ENCODE peak calls at places on chromosomes 11 and 22, in four cellular contexts. One of them, this sample, is unnamed.

GRCh38 chr22:39545310-39546063 is 12.9 kb upstream of the RPS19BP1 start:
- DNase-seq in mucosa of gallbladder: peak
- DNase-seq in NCI-H1417: no peak
- DNase-seq in stimulated activated CD8-positive, alpha-beta memory T cell treated with anti-CD3 and anti-CD28 coated beads, Interleukin-15, amount 100 ng/mL, for 4 hours: peak
- DNase-seq in this sample: peak

GRCh38 chr11:112363527-112363926 is 102.9 kb upstream of the PLET1 start:
- DNase-seq in mucosa of gallbladder: no peak
- DNase-seq in NCI-H1417: no peak
- DNase-seq in stimulated activated CD8-positive, alpha-beta memory T cell treated with anti-CD3 and anti-CD28 coated beads, Interleukin-15, amount 100 ng/mL, for 4 hours: no peak
- DNase-seq in this sample: no peak

GRCh38 chr11:45848654-45849081 is 1.4 kb downstream of the CRY2 start:
- DNase-seq in mucosa of gallbladder: peak
- DNase-seq in NCI-H1417: no peak
- DNase-seq in stimulated activated CD8-positive, alpha-beta memory T cell treated with anti-CD3 and anti-CD28 coated beads, Interleukin-15, amount 100 ng/mL, for 4 hours: no peak
- DNase-seq in this sample: no peak

GRCh38 chr11:66070604-66071325 is 693 bp downstream of the PACS1 start:
- DNase-seq in mucosa of gallbladder: no peak
- DNase-seq in NCI-H1417: no peak
- DNase-seq in stimulated activated CD8-positive, alpha-beta memory T cell treated with anti-CD3 and anti-CD28 coated beads, Interleukin-15, amount 100 ng/mL, for 4 hours: no peak
- DNase-seq in this sample: no peak

GRCh38 chr22:23385301-23386244 is 194.5 kb downstream of the IGLL1 start:
- DNase-seq in mucosa of gallbladder: peak
- DNase-seq in NCI-H1417: peak
- DNase-seq in stimulated activated CD8-positive, alpha-beta memory T cell treated with anti-CD3 and anti-CD28 coated beads, Interleukin-15, amount 100 ng/mL, for 4 hours: peak
- DNase-seq in this sample: peak

GRCh38 chr11:121134758-121135312 is 33.8 kb downstream of the TECTA start:
- DNase-seq in mucosa of gallbladder: no peak
- DNase-seq in NCI-H1417: no peak
- DNase-seq in stimulated activated CD8-positive, alpha-beta memory T cell treated with anti-CD3 and anti-CD28 coated beads, Interleukin-15, amount 100 ng/mL, for 4 hours: no peak
- DNase-seq in this sample: no peak

GRCh38 chr11:20617346-20617745 is 17.9 kb downstream of the SLC6A5 start:
- DNase-seq in mucosa of gallbladder: no peak
- DNase-seq in NCI-H1417: no peak
- DNase-seq in stimulated activated CD8-positive, alpha-beta memory T cell treated with anti-CD3 and anti-CD28 coated beads, Interleukin-15, amount 100 ng/mL, for 4 hours: no peak
- DNase-seq in this sample: no peak

GRCh38 chr11:955154-956049 is 29.7 kb downstream of the AP2A2 start:
- DNase-seq in mucosa of gallbladder: no peak
- DNase-seq in NCI-H1417: no peak
- DNase-seq in stimulated activated CD8-positive, alpha-beta memory T cell treated with anti-CD3 and anti-CD28 coated beads, Interleukin-15, amount 100 ng/mL, for 4 hours: no peak
- DNase-seq in this sample: no peak

GRCh38 chr11:134120921-134121526 is 52.2 kb downstream of the JAM3 start:
- DNase-seq in mucosa of gallbladder: no peak
- DNase-seq in NCI-H1417: no peak
- DNase-seq in stimulated activated CD8-positive, alpha-beta memory T cell treated with anti-CD3 and anti-CD28 coated beads, Interleukin-15, amount 100 ng/mL, for 4 hours: no peak
- DNase-seq in this sample: no peak

GRCh38 chr22:16810188-16810802 is 14.9 kb downstream of the XKR3 start:
- DNase-seq in mucosa of gallbladder: no peak
- DNase-seq in NCI-H1417: no peak
- DNase-seq in stimulated activated CD8-positive, alpha-beta memory T cell treated with anti-CD3 and anti-CD28 coated beads, Interleukin-15, amount 100 ng/mL, for 4 hours: no peak
- DNase-seq in this sample: no peak

GRCh38 chr11:5362017-5362625 is 10.8 kb downstream of the OR51B6 start:
- DNase-seq in mucosa of gallbladder: no peak
- DNase-seq in NCI-H1417: no peak
- DNase-seq in stimulated activated CD8-positive, alpha-beta memory T cell treated with anti-CD3 and anti-CD28 coated beads, Interleukin-15, amount 100 ng/mL, for 4 hours: no peak
- DNase-seq in this sample: no peak

GRCh38 chr11:105368711-105369110 is 229.1 kb upstream of the CARD18 start:
- DNase-seq in mucosa of gallbladder: no peak
- DNase-seq in NCI-H1417: no peak
- DNase-seq in stimulated activated CD8-positive, alpha-beta memory T cell treated with anti-CD3 and anti-CD28 coated beads, Interleukin-15, amount 100 ng/mL, for 4 hours: no peak
- DNase-seq in this sample: no peak

GRCh38 chr11:130674686-130675085 is 226.2 kb downstream of the ADAMTS15 start:
- DNase-seq in mucosa of gallbladder: no peak
- DNase-seq in NCI-H1417: no peak
- DNase-seq in stimulated activated CD8-positive, alpha-beta memory T cell treated with anti-CD3 and anti-CD28 coated beads, Interleukin-15, amount 100 ng/mL, for 4 hours: no peak
- DNase-seq in this sample: no peak

GRCh38 chr11:130624946-130625345 is 176.5 kb downstream of the ADAMTS15 start:
- DNase-seq in mucosa of gallbladder: no peak
- DNase-seq in NCI-H1417: no peak
- DNase-seq in stimulated activated CD8-positive, alpha-beta memory T cell treated with anti-CD3 and anti-CD28 coated beads, Interleukin-15, amount 100 ng/mL, for 4 hours: no peak
- DNase-seq in this sample: no peak

GRCh38 chr22:37331034-37331428 is 48.7 kb downstream of the CYTH4 start:
- DNase-seq in mucosa of gallbladder: peak
- DNase-seq in NCI-H1417: no peak
- DNase-seq in stimulated activated CD8-positive, alpha-beta memory T cell treated with anti-CD3 and anti-CD28 coated beads, Interleukin-15, amount 100 ng/mL, for 4 hours: no peak
- DNase-seq in this sample: peak

GRCh38 chr11:12623869-12624268 is 50.4 kb upstream of the TEAD1 start:
- DNase-seq in mucosa of gallbladder: no peak
- DNase-seq in NCI-H1417: no peak
- DNase-seq in stimulated activated CD8-positive, alpha-beta memory T cell treated with anti-CD3 and anti-CD28 coated beads, Interleukin-15, amount 100 ng/mL, for 4 hours: no peak
- DNase-seq in this sample: no peak

GRCh38 chr11:129434641-129435498 is 59.2 kb downstream of the BARX2 start:
- DNase-seq in mucosa of gallbladder: no peak
- DNase-seq in NCI-H1417: peak
- DNase-seq in stimulated activated CD8-positive, alpha-beta memory T cell treated with anti-CD3 and anti-CD28 coated beads, Interleukin-15, amount 100 ng/mL, for 4 hours: no peak
- DNase-seq in this sample: no peak

GRCh38 chr11:10809373-10810199 is 860 bp upstream of the EIF4G2 start:
- DNase-seq in mucosa of gallbladder: peak
- DNase-seq in NCI-H1417: no peak
- DNase-seq in stimulated activated CD8-positive, alpha-beta memory T cell treated with anti-CD3 and anti-CD28 coated beads, Interleukin-15, amount 100 ng/mL, for 4 hours: no peak
- DNase-seq in this sample: peak

GRCh38 chr22:32628626-32629587 is 154.3 kb downstream of the FBXO7 start:
- DNase-seq in mucosa of gallbladder: no peak
- DNase-seq in NCI-H1417: no peak
- DNase-seq in stimulated activated CD8-positive, alpha-beta memory T cell treated with anti-CD3 and anti-CD28 coated beads, Interleukin-15, amount 100 ng/mL, for 4 hours: no peak
- DNase-seq in this sample: no peak

GRCh38 chr11:122199661-122200060 is 83.6 kb upstream of the BLID start:
- DNase-seq in mucosa of gallbladder: no peak
- DNase-seq in NCI-H1417: no peak
- DNase-seq in stimulated activated CD8-positive, alpha-beta memory T cell treated with anti-CD3 and anti-CD28 coated beads, Interleukin-15, amount 100 ng/mL, for 4 hours: no peak
- DNase-seq in this sample: peak

GRCh38 chr11:73386568-73386967 is 10.4 kb downstream of the RELT start:
- DNase-seq in mucosa of gallbladder: no peak
- DNase-seq in NCI-H1417: no peak
- DNase-seq in stimulated activated CD8-positive, alpha-beta memory T cell treated with anti-CD3 and anti-CD28 coated beads, Interleukin-15, amount 100 ng/mL, for 4 hours: no peak
- DNase-seq in this sample: no peak

GRCh38 chr11:133821776-133822175 is 23.5 kb downstream of the SPATA19 start:
- DNase-seq in mucosa of gallbladder: peak
- DNase-seq in NCI-H1417: peak
- DNase-seq in stimulated activated CD8-positive, alpha-beta memory T cell treated with anti-CD3 and anti-CD28 coated beads, Interleukin-15, amount 100 ng/mL, for 4 hours: no peak
- DNase-seq in this sample: peak

GRCh38 chr11:132556316-132556715 is 976.0 kb downstream of the OPCML start:
- DNase-seq in mucosa of gallbladder: no peak
- DNase-seq in NCI-H1417: no peak
- DNase-seq in stimulated activated CD8-positive, alpha-beta memory T cell treated with anti-CD3 and anti-CD28 coated beads, Interleukin-15, amount 100 ng/mL, for 4 hours: no peak
- DNase-seq in this sample: no peak

GRCh38 chr11:123393312-123393927 is 36.6 kb upstream of the GRAMD1B start:
- DNase-seq in mucosa of gallbladder: no peak
- DNase-seq in NCI-H1417: no peak
- DNase-seq in stimulated activated CD8-positive, alpha-beta memory T cell treated with anti-CD3 and anti-CD28 coated beads, Interleukin-15, amount 100 ng/mL, for 4 hours: no peak
- DNase-seq in this sample: no peak

GRCh38 chr11:120569903-120570302 is 58.4 kb downstream of the GRIK4 start:
- DNase-seq in mucosa of gallbladder: no peak
- DNase-seq in NCI-H1417: no peak
- DNase-seq in stimulated activated CD8-positive, alpha-beta memory T cell treated with anti-CD3 and anti-CD28 coated beads, Interleukin-15, amount 100 ng/mL, for 4 hours: no peak
- DNase-seq in this sample: no peak

GRCh38 chr11:35393093-35393492 is 26.3 kb downstream of the SLC1A2 start:
- DNase-seq in mucosa of gallbladder: no peak
- DNase-seq in NCI-H1417: peak
- DNase-seq in stimulated activated CD8-positive, alpha-beta memory T cell treated with anti-CD3 and anti-CD28 coated beads, Interleukin-15, amount 100 ng/mL, for 4 hours: no peak
- DNase-seq in this sample: no peak

GRCh38 chr11:128482512-128483191 is 104.7 kb downstream of the ETS1 start:
- DNase-seq in mucosa of gallbladder: no peak
- DNase-seq in NCI-H1417: no peak
- DNase-seq in stimulated activated CD8-positive, alpha-beta memory T cell treated with anti-CD3 and anti-CD28 coated beads, Interleukin-15, amount 100 ng/mL, for 4 hours: no peak
- DNase-seq in this sample: no peak

GRCh38 chr11:28464252-28464867 is 356.2 kb downstream of the METTL15 start:
- DNase-seq in mucosa of gallbladder: no peak
- DNase-seq in NCI-H1417: no peak
- DNase-seq in stimulated activated CD8-positive, alpha-beta memory T cell treated with anti-CD3 and anti-CD28 coated beads, Interleukin-15, amount 100 ng/mL, for 4 hours: no peak
- DNase-seq in this sample: no peak

GRCh38 chr11:100576044-100577021 is 110.8 kb upstream of the ARHGAP42 start:
- DNase-seq in mucosa of gallbladder: peak
- DNase-seq in NCI-H1417: peak
- DNase-seq in stimulated activated CD8-positive, alpha-beta memory T cell treated with anti-CD3 and anti-CD28 coated beads, Interleukin-15, amount 100 ng/mL, for 4 hours: no peak
- DNase-seq in this sample: peak

GRCh38 chr22:20834725-20835124 is 23.9 kb downstream of the PI4KA start:
- DNase-seq in mucosa of gallbladder: no peak
- DNase-seq in NCI-H1417: no peak
- DNase-seq in stimulated activated CD8-positive, alpha-beta memory T cell treated with anti-CD3 and anti-CD28 coated beads, Interleukin-15, amount 100 ng/mL, for 4 hours: no peak
- DNase-seq in this sample: no peak

GRCh38 chr22:39209756-39210155 is 35.0 kb downstream of the PDGFB start:
- DNase-seq in mucosa of gallbladder: no peak
- DNase-seq in NCI-H1417: peak
- DNase-seq in stimulated activated CD8-positive, alpha-beta memory T cell treated with anti-CD3 and anti-CD28 coated beads, Interleukin-15, amount 100 ng/mL, for 4 hours: no peak
- DNase-seq in this sample: peak

GRCh38 chr11:61499816-61500491 is 8.6 kb upstream of the LRRC10B start:
- DNase-seq in mucosa of gallbladder: no peak
- DNase-seq in NCI-H1417: no peak
- DNase-seq in stimulated activated CD8-positive, alpha-beta memory T cell treated with anti-CD3 and anti-CD28 coated beads, Interleukin-15, amount 100 ng/mL, for 4 hours: no peak
- DNase-seq in this sample: no peak

GRCh38 chr11:75165721-75166120 is 14.8 kb downstream of the SLCO2B1 start:
- DNase-seq in mucosa of gallbladder: no peak
- DNase-seq in NCI-H1417: no peak
- DNase-seq in stimulated activated CD8-positive, alpha-beta memory T cell treated with anti-CD3 and anti-CD28 coated beads, Interleukin-15, amount 100 ng/mL, for 4 hours: no peak
- DNase-seq in this sample: no peak

GRCh38 chr11:120750647-120751419 is 239.3 kb downstream of the GRIK4 start:
- DNase-seq in mucosa of gallbladder: no peak
- DNase-seq in NCI-H1417: no peak
- DNase-seq in stimulated activated CD8-positive, alpha-beta memory T cell treated with anti-CD3 and anti-CD28 coated beads, Interleukin-15, amount 100 ng/mL, for 4 hours: no peak
- DNase-seq in this sample: peak

GRCh38 chr11:65865550-65866172 is 5.4 kb downstream of the MUS81 start:
- DNase-seq in mucosa of gallbladder: no peak
- DNase-seq in NCI-H1417: no peak
- DNase-seq in stimulated activated CD8-positive, alpha-beta memory T cell treated with anti-CD3 and anti-CD28 coated beads, Interleukin-15, amount 100 ng/mL, for 4 hours: no peak
- DNase-seq in this sample: no peak

GRCh38 chr11:116513278-116513823 is 259.4 kb downstream of the BUD13 start:
- DNase-seq in mucosa of gallbladder: no peak
- DNase-seq in NCI-H1417: no peak
- DNase-seq in stimulated activated CD8-positive, alpha-beta memory T cell treated with anti-CD3 and anti-CD28 coated beads, Interleukin-15, amount 100 ng/mL, for 4 hours: no peak
- DNase-seq in this sample: no peak

GRCh38 chr22:46116491-46116958 is 33.8 kb upstream of the PPARA start:
- DNase-seq in mucosa of gallbladder: peak
- DNase-seq in NCI-H1417: peak
- DNase-seq in stimulated activated CD8-positive, alpha-beta memory T cell treated with anti-CD3 and anti-CD28 coated beads, Interleukin-15, amount 100 ng/mL, for 4 hours: peak
- DNase-seq in this sample: no peak

This sample was measured in NCI-H1092 treated with DMSO at 0.1 percent for 48 hours.